ENCODE peak calls at places on chromosomes 13 and 19, in seven cellular contexts. One of them, this sample, is unnamed.

GRCh38 chr13:95246292-95247082 is 54.8 kb downstream of the ABCC4 start:
- DNase-seq in foreskin fibroblast: no peak
- DNase-seq in testis: no peak
- DNase-seq in cardiac muscle cell: no peak
- DNase-seq in NB4: no peak
- DNase-seq in left lung: no peak
- DNase-seq in thoracic aorta: no peak
- DNase-seq in this sample: no peak

GRCh38 chr13:106114981-106115554 is 420.4 kb downstream of the EFNB2 start:
- DNase-seq in NB4: no peak
- DNase-seq in testis: no peak
- DNase-seq in foreskin fibroblast: peak; percentile 48
- DNase-seq in cardiac muscle cell: no peak
- DNase-seq in left lung: no peak
- DNase-seq in thoracic aorta: no peak
- DNase-seq in this sample: no peak

GRCh38 chr13:47216176-47216822 is 319.4 kb upstream of the HTR2A start:
- DNase-seq in cardiac muscle cell: no peak
- DNase-seq in foreskin fibroblast: peak; percentile 71
- DNase-seq in left lung: no peak
- DNase-seq in thoracic aorta: no peak
- DNase-seq in NB4: no peak
- DNase-seq in testis: no peak
- DNase-seq in this sample: no peak

GRCh38 chr19:40778865-40779284 is 828 bp downstream of the RAB4B start:
- DNase-seq in left lung: no peak
- DNase-seq in foreskin fibroblast: peak; percentile 54
- DNase-seq in cardiac muscle cell: no peak
- DNase-seq in NB4: peak; percentile 37
- DNase-seq in thoracic aorta: no peak
- DNase-seq in testis: no peak
- DNase-seq in this sample: no peak

GRCh38 chr19:34308381-34309367 is 54.3 kb downstream of the GARRE1 start:
- DNase-seq in foreskin fibroblast: peak; percentile 33
- DNase-seq in left lung: no peak
- DNase-seq in cardiac muscle cell: no peak
- DNase-seq in NB4: peak; percentile 36
- DNase-seq in testis: no peak
- DNase-seq in thoracic aorta: no peak
- DNase-seq in this sample: no peak

GRCh38 chr13:22220186-22221160 is 549.6 kb downstream of the FGF9 start:
- DNase-seq in thoracic aorta: no peak
- DNase-seq in testis: no peak
- DNase-seq in cardiac muscle cell: no peak
- DNase-seq in left lung: no peak
- DNase-seq in foreskin fibroblast: no peak
- DNase-seq in NB4: no peak
- DNase-seq in this sample: no peak

GRCh38 chr19:3162418-3163229 is 15.9 kb upstream of the S1PR4 start:
- DNase-seq in thoracic aorta: no peak
- DNase-seq in testis: peak; percentile 84
- DNase-seq in cardiac muscle cell: no peak
- DNase-seq in NB4: peak; percentile 39
- DNase-seq in foreskin fibroblast: peak; percentile 24
- DNase-seq in left lung: peak; percentile 72
- DNase-seq in this sample: no peak

GRCh38 chr13:98761126-98761978 is 8.9 kb upstream of the SLC15A1 start:
- DNase-seq in left lung: no peak
- DNase-seq in foreskin fibroblast: peak; percentile 55
- DNase-seq in cardiac muscle cell: no peak
- DNase-seq in thoracic aorta: no peak
- DNase-seq in testis: no peak
- DNase-seq in NB4: peak; percentile 71
- DNase-seq in this sample: no peak

GRCh38 chr13:106186366-106187030 is 349.0 kb downstream of the EFNB2 start:
- DNase-seq in NB4: no peak
- DNase-seq in cardiac muscle cell: no peak
- DNase-seq in testis: no peak
- DNase-seq in foreskin fibroblast: peak; percentile 46
- DNase-seq in left lung: no peak
- DNase-seq in thoracic aorta: no peak
- DNase-seq in this sample: no peak

GRCh38 chr13:20188649-20189553 is 3.8 kb downstream of the GJB2 start:
- DNase-seq in foreskin fibroblast: no peak
- DNase-seq in thoracic aorta: no peak
- DNase-seq in cardiac muscle cell: no peak
- DNase-seq in NB4: peak; percentile 93
- DNase-seq in left lung: peak; percentile 84
- DNase-seq in testis: no peak
- DNase-seq in this sample: no peak
- TF ChIP-seq CTCF in foreskin fibroblast: no peak
- TF ChIP-seq CTCF in thoracic aorta: no peak
- TF ChIP-seq CTCF in cardiac muscle cell: no peak
- TF ChIP-seq CTCF in NB4: peak; percentile 79
- TF ChIP-seq CTCF in left lung: no peak
- TF ChIP-seq CTCF in testis: no peak
- TF ChIP-seq CTCF in this sample: no peak

GRCh38 chr13:84136582-84136981 is 254.3 kb upstream of the SLITRK1 start:
- DNase-seq in left lung: no peak
- DNase-seq in testis: no peak
- DNase-seq in cardiac muscle cell: no peak
- DNase-seq in NB4: peak; percentile 38
- DNase-seq in thoracic aorta: no peak
- DNase-seq in foreskin fibroblast: no peak
- DNase-seq in this sample: no peak
- TF ChIP-seq CTCF in left lung: no peak
- TF ChIP-seq CTCF in testis: no peak
- TF ChIP-seq CTCF in cardiac muscle cell: no peak
- TF ChIP-seq CTCF in NB4: no peak
- TF ChIP-seq CTCF in thoracic aorta: no peak
- TF ChIP-seq CTCF in foreskin fibroblast: no peak
- TF ChIP-seq CTCF in this sample: no peak

GRCh38 chr19:2041436-2041685 is 9.7 kb downstream of the MKNK2 start:
- DNase-seq in cardiac muscle cell: no peak
- DNase-seq in left lung: no peak
- DNase-seq in testis: no peak
- DNase-seq in foreskin fibroblast: no peak
- DNase-seq in thoracic aorta: no peak
- DNase-seq in NB4: no peak
- DNase-seq in this sample: no peak

GRCh38 chr19:2043864-2044708 is 7.0 kb downstream of the MKNK2 start:
- DNase-seq in thoracic aorta: no peak
- DNase-seq in foreskin fibroblast: no peak
- DNase-seq in left lung: no peak
- DNase-seq in NB4: no peak
- DNase-seq in cardiac muscle cell: no peak
- DNase-seq in testis: no peak
- DNase-seq in this sample: no peak

GRCh38 chr19:2041686-2042484 is 9.2 kb downstream of the MKNK2 start:
- DNase-seq in testis: peak; percentile 97
- DNase-seq in left lung: peak; percentile 100
- DNase-seq in NB4: peak; percentile 86
- DNase-seq in foreskin fibroblast: peak; percentile 94
- DNase-seq in cardiac muscle cell: peak; percentile 96
- DNase-seq in thoracic aorta: peak; percentile 90
- DNase-seq in this sample: peak; percentile 87

GRCh38 chr19:2043269-2043641 is 7.8 kb downstream of the MKNK2 start:
- DNase-seq in left lung: peak; percentile 69
- DNase-seq in thoracic aorta: no peak
- DNase-seq in testis: no peak
- DNase-seq in NB4: no peak
- DNase-seq in foreskin fibroblast: no peak
- DNase-seq in cardiac muscle cell: no peak
- DNase-seq in this sample: no peak

GRCh38 chr19:2042485-2043268 is 8.4 kb downstream of the MKNK2 start:
- DNase-seq in cardiac muscle cell: no peak
- DNase-seq in testis: no peak
- DNase-seq in NB4: no peak
- DNase-seq in thoracic aorta: no peak
- DNase-seq in foreskin fibroblast: no peak
- DNase-seq in left lung: peak; percentile 83
- DNase-seq in this sample: no peak
- TF ChIP-seq CTCF in cardiac muscle cell: no peak
- TF ChIP-seq CTCF in testis: no peak
- TF ChIP-seq CTCF in NB4: no peak
- TF ChIP-seq CTCF in thoracic aorta: no peak
- TF ChIP-seq CTCF in foreskin fibroblast: no peak
- TF ChIP-seq CTCF in left lung: no peak
- TF ChIP-seq CTCF in this sample: no peak

GRCh38 chr13:44017756-44018309 is 138.1 kb downstream of the LACC1 start:
- DNase-seq in NB4: peak; percentile 3
- DNase-seq in left lung: no peak
- DNase-seq in thoracic aorta: no peak
- DNase-seq in testis: no peak
- DNase-seq in foreskin fibroblast: no peak
- DNase-seq in cardiac muscle cell: no peak
- DNase-seq in this sample: no peak
- TF ChIP-seq CTCF in NB4: no peak
- TF ChIP-seq CTCF in left lung: no peak
- TF ChIP-seq CTCF in thoracic aorta: no peak
- TF ChIP-seq CTCF in testis: no peak
- TF ChIP-seq CTCF in foreskin fibroblast: no peak
- TF ChIP-seq CTCF in cardiac muscle cell: no peak
- TF ChIP-seq CTCF in this sample: no peak

GRCh38 chr19:45164577-45165335 is 4.0 kb upstream of the NKPD1 start:
- DNase-seq in NB4: peak; percentile 88
- DNase-seq in testis: peak; percentile 55
- DNase-seq in thoracic aorta: no peak
- DNase-seq in cardiac muscle cell: peak; percentile 48
- DNase-seq in left lung: peak; percentile 90
- DNase-seq in foreskin fibroblast: peak; percentile 69
- DNase-seq in this sample: peak; percentile 38
- TF ChIP-seq CTCF in NB4: no peak
- TF ChIP-seq CTCF in testis: no peak
- TF ChIP-seq CTCF in thoracic aorta: no peak
- TF ChIP-seq CTCF in cardiac muscle cell: no peak
- TF ChIP-seq CTCF in left lung: no peak
- TF ChIP-seq CTCF in foreskin fibroblast: no peak
- TF ChIP-seq CTCF in this sample: no peak

DNA sequence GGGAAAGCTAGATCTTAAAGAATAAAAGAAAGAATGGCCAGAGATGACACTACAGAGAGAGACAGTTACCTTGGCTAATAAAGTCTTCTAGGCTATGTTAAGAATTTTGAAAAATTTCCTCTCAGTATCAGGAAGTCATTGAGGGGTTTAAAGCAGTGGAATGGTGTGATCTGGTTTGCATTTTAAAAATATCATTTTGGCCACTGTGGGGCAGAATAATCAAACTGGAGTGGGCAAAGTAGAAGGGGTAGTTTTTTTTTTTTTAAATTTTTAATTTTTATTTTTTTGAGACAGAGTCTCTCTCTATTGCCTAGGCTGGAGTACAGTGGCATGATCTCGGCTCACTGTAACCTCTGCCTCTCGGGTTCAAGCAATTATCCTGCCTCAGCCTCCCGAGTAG is 4.4 kb upstream of the CNMD start:
- DNase-seq in foreskin fibroblast: no peak
- DNase-seq in left lung: no peak
- DNase-seq in thoracic aorta: no peak
- DNase-seq in NB4: no peak
- DNase-seq in cardiac muscle cell: no peak
- DNase-seq in testis: no peak
- DNase-seq in this sample: no peak
- TF ChIP-seq CTCF in foreskin fibroblast: no peak
- TF ChIP-seq CTCF in left lung: no peak
- TF ChIP-seq CTCF in thoracic aorta: no peak
- TF ChIP-seq CTCF in NB4: no peak
- TF ChIP-seq CTCF in cardiac muscle cell: no peak
- TF ChIP-seq CTCF in testis: no peak
- TF ChIP-seq CTCF in this sample: no peak

GRCh38 chr19:30895946-30896345 is 453.3 kb downstream of the TSHZ3 start:
- DNase-seq in cardiac muscle cell: no peak
- DNase-seq in NB4: no peak
- DNase-seq in left lung: no peak
- DNase-seq in thoracic aorta: no peak
- DNase-seq in foreskin fibroblast: no peak
- DNase-seq in testis: no peak
- DNase-seq in this sample: no peak
- TF ChIP-seq CTCF in cardiac muscle cell: no peak
- TF ChIP-seq CTCF in NB4: no peak
- TF ChIP-seq CTCF in left lung: no peak
- TF ChIP-seq CTCF in thoracic aorta: no peak
- TF ChIP-seq CTCF in foreskin fibroblast: no peak
- TF ChIP-seq CTCF in testis: no peak
- TF ChIP-seq CTCF in this sample: no peak

DNA sequence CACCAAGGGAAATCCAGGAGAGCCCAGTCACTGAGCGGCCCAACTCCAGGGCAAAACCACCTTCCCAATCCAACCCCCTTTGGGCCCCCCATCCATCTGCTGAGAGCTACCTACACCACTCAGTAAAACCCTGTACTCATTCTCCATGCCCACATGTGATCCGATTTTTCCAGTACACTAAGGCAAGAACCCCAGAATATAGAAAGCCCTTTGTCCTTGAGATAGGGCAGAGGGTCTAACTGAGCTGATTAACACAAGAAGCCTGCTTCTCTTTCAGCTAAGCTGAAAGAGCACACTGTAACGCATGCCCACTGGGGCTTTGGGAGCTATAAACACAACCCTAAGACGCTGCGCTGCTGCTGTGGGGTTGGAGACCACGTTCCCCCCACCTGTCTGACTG is 36.0 kb downstream of the PBX4 start:
- DNase-seq in NB4: no peak
- DNase-seq in foreskin fibroblast: no peak
- DNase-seq in cardiac muscle cell: no peak
- DNase-seq in left lung: peak; percentile 18
- DNase-seq in thoracic aorta: no peak
- DNase-seq in testis: no peak
- DNase-seq in this sample: no peak
- TF ChIP-seq CTCF in NB4: no peak
- TF ChIP-seq CTCF in foreskin fibroblast: no peak
- TF ChIP-seq CTCF in cardiac muscle cell: no peak
- TF ChIP-seq CTCF in left lung: no peak
- TF ChIP-seq CTCF in thoracic aorta: no peak
- TF ChIP-seq CTCF in testis: no peak
- TF ChIP-seq CTCF in this sample: no peak